ENCODE peak calls at places on chromosomes 4 and X, in six cellular contexts. X is Peyer's patch, D is PC-3, T is heart left ventricle, M is osteoblast, O is GM23248. Z is an unnamed sample.

GRCh38 chrX:44202596-44202995 is 140.9 kb downstream of the EFHC2 start:
- DNase-seq in T (no peak), M (no peak), X (no peak), D (no peak), O (no peak), Z (no peak)

GRCh38 chr4:36159208-36159607 is 85.1 kb downstream of the ARAP2 start:
- DNase-seq in O (no peak), X (no peak), D (no peak), T (no peak), M (no peak), Z (no peak)

GRCh38 chrX:40736170-40736505 is 796 bp upstream of the MED14 start:
- DNase-seq in X (no peak), M (peak; percentile 67), O (no peak), T (no peak), D (peak; percentile 4), Z (no peak)

GRCh38 chrX:9231491-9231890 is 197.6 kb upstream of the FAM9B start:
- DNase-seq in O (peak; percentile 70), D (peak; percentile 77), X (no peak), T (no peak), M (no peak), Z (no peak)

GRCh38 chr4:94410678-94411206 is 41.0 kb upstream of the PDLIM5 start:
- DNase-seq in M (no peak), X (no peak), D (peak; percentile 22), O (peak; percentile 93), T (peak; percentile 54), Z (peak; percentile 64)

GRCh38 chr4:6449746-6450369 is 22.6 kb downstream of the PPP2R2C start:
- DNase-seq in T (no peak), M (peak; percentile 74), D (no peak), O (no peak), X (no peak), Z (no peak)

GRCh38 chr4:28354874-28355273 is 1494.2 kb downstream of the STIM2 start:
- DNase-seq in D (no peak), T (no peak), M (no peak), X (no peak), O (no peak), Z (no peak)

GRCh38 chr4:27048350-27049100 is 187.9 kb downstream of the STIM2 start:
- DNase-seq in X (no peak), D (peak; percentile 57), O (peak; percentile 61), M (peak; percentile 74), T (no peak), Z (no peak)

GRCh38 chr4:5878359-5878758 is 14.5 kb downstream of the CRMP1 start:
- DNase-seq in X (no peak), M (peak; percentile 48), T (no peak), D (no peak), O (no peak), Z (no peak)

GRCh38 chrX:21638311-21638710 is 19.8 kb downstream of the KLHL34 start:
- DNase-seq in O (peak; percentile 74), T (no peak), X (no peak), D (peak; percentile 47), M (peak; percentile 61), Z (no peak)

GRCh38 chr4:39181520-39181904 is 817 bp upstream of the WDR19 start:
- DNase-seq in T (no peak), X (no peak), D (no peak), M (no peak), O (no peak), Z (no peak)

GRCh38 chr4:93865650-93866049 is 37.1 kb downstream of the ATOH1 start:
- DNase-seq in T (no peak), M (no peak), D (no peak), O (peak; percentile 1), X (no peak), Z (no peak)

GRCh38 chr4:104591505-104591904 is 96.8 kb upstream of the CXXC4 start:
- DNase-seq in T (peak; percentile 13), D (no peak), X (peak; percentile 57), O (no peak), M (no peak), Z (no peak)

GRCh38 chrX:133645251-133645650 is 230.0 kb upstream of the GPC4 start:
- DNase-seq in O (peak; percentile 36), D (no peak), M (peak; percentile 3), T (no peak), X (no peak), Z (peak; percentile 9)

GRCh38 chrX:133648594-133648993 is 233.3 kb upstream of the GPC4 start:
- DNase-seq in M (peak; percentile 26), D (no peak), X (no peak), O (no peak), T (no peak), Z (no peak)

GRCh38 chrX:133649659-133650058 is 234.4 kb upstream of the GPC4 start:
- DNase-seq in X (no peak), M (no peak), T (no peak), D (no peak), O (no peak), Z (no peak)

GRCh38 chrX:133650262-133650661 is 235.0 kb upstream of the GPC4 start:
- DNase-seq in O (no peak), X (no peak), T (no peak), M (no peak), D (no peak), Z (no peak)

DNA sequence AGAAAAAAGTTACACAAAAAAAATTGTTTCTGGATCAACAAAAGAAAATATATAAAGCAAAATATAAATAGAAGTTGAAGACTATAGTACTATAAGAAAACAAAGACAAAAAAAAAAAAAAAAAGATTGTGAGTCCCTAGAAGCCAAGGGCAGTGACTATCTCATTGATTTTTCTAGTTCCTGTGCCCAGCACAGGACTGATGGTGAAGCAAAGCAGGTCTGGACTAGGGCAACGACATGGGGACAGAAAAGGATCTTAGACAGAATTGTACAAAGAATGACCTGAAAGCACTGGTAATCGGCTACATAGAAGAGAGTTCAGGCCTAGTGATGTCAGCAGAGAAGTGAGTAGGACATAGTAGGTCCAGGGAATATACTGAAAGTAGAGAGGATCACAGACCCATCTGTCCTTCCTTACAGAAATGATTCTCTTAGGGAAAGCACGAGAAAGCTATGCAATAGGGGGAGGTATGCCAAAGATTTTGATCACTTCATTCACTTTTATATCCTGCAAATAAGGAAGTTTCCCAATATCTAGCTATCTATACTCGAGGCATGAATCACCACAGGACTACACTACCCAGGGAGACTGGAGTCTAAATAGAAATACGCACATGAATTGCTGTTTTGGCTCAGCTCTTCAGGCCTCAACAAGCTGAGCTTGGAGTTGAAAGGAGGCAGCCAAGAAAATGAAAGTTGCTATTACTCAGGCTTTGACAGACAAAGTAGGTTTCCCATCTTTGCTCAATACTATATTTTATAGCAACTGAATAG is 230.9 kb upstream of the GPC4 start:
- DNase-seq in T (no peak), O (peak; percentile 89), X (no peak), M (peak; percentile 63), D (no peak), Z (peak; percentile 57)
- H3K27me3 ChIP-seq in T (no peaks in the 10 kb centered on the region), O (no peaks in the 10 kb centered on the region), X (no peaks in the 10 kb centered on the region), M (no peaks in the 10 kb centered on the region), D (no peaks in the 10 kb centered on the region), Z (no peaks in the 10 kb centered on the region)

GRCh38 chrX:30649859-30650258 is 3.4 kb upstream of the GK start:
- DNase-seq in O (no peak), M (no peak), T (no peak), D (peak; percentile 33), X (no peak), Z (no peak)

GRCh38 chrX:30653415-30654131 is at the start of gene GK:
- DNase-seq in M (no peak), X (peak; percentile 50), O (peak; percentile 46), D (peak; percentile 23), T (no peak), Z (no peak)

GRCh38 chrX:30657542-30658238 is 4.5 kb downstream of the GK start:
- DNase-seq in O (peak; percentile 47), D (peak; percentile 76), X (peak; percentile 52), T (no peak), M (no peak), Z (peak; percentile 22)

GRCh38 chrX:30654989-30655607 is 1.9 kb downstream of the GK start:
- DNase-seq in T (no peak), X (no peak), M (no peak), O (peak; percentile 46), D (peak; percentile 73), Z (no peak)

DNA sequence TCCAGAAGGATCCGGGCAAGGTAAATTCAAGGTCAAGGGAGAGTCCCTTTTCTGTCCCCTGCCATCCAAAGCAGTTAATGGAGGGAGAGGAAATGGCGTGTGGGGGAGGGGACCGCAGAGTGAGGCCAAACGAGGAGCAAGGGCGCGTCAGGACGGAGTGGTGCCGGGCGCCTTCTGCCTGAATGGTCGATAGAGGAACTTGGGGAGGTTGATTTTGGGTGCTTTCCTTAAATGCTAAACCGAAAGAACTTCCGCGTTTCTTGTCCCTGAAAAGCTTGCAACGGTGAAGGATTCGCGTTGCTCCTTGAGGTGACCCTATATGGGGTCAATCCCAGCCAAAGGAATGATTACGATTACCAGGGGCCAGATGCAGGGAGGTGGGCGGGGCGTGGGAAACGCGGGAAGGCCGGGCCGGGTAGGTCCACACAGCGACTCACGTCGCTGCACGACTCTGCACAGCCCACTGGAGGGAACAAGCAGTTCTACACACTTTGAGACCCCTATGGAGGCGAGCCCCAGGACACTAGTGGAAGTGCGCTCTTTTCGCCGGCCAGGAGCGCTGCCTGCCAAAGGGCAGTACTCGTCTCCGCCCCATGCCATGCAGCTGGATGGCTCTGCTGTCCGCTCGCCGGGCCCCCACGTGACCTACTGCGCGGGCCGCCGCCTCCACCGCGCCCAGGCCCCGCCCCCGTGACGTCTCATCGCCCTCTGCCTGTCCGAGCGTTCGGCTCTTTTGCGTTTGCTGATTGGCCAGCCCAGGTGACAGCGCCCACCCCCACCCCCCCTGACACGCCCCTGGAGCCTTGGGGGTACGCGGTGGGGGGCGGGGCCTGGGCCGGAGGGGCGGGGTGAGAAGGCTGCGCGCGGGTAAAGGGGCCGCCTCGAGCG is 452 bp upstream of the GK start:
- DNase-seq in O (peak; percentile 95), X (peak; percentile 97), D (peak; percentile 87), M (peak; percentile 90), T (peak; percentile 94), Z (peak; percentile 92)
- H3K4me3 ChIP-seq in O (peak overlapping the region; percentile 84), X (peak overlapping the region; percentile 61), D (peak overlapping the region; percentile 87), M (peak overlapping the region; percentile 81), T (peak overlapping the region; percentile 66), Z (peak overlapping the region; percentile 60)

DNA sequence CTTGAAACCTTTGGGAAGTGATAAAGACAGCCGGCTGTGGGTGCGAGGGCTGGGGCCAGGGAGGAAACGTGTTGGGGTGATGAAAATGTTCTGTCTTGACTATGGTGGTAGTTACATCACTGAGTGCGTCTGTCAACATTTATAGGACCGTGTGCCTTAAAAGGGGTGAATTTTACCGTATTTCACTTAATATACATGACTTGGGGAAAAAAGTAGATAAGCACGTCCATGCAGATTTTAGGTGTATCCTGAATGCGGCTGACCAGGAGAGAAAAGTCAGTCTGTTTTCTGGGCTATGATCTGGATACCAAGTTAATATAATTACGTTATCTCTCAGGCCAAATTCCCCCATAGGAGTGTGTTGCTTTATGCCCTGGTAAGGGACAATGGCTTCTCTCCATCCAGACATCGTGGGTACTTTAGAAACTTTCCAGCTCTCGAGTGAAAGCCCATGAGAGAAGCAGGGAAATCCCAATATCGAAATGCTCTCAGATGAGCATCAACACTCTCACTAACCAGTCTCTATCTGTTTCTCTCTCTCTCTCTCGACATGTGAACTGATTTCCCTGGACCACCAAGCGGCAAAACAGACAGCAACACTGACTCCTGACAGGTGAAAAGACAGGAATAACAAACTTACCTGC is 71.5 kb downstream of the IRF2 start:
- DNase-seq in X (no peak), M (no peak), T (no peak), O (no peak), D (no peak), Z (no peak)
- H3K36me3 ChIP-seq in X (no peaks in the 10 kb centered on the region), M (peaks cover 24% of the 10 kb centered on the region), T (peaks cover 85% of the 10 kb centered on the region), O (peaks cover 28% of the 10 kb centered on the region), D (no peaks in the 10 kb centered on the region), Z (peaks cover 2% of the 10 kb centered on the region)

DNA sequence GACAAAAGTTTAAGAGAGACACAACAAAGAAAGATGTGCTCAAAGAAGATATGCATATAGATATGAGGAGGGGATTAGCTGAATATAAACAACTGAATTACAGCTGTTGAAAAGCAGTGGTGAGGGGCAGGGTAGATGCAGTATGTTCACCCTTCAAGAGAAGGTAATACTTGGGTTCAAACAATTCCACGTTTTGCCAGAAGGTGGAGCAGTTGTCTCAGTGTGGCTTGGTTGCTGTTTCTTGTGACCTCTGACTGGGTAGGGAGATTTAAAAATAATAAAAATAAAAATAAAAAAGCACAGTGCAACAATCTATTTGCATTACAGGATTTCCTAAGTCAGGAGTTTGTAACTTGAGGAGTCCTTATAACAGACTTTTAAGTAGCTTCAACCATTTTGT is 23.3 kb downstream of the PHOX2B start:
- DNase-seq in X (no peak), O (no peak), M (no peak), D (no peak), T (no peak), Z (no peak)
- H3K27me3 ChIP-seq in X (no peaks in the 10 kb centered on the region), O (no peaks in the 10 kb centered on the region), M (no peaks in the 10 kb centered on the region), D (no peaks in the 10 kb centered on the region), T (peaks cover 4% of the 10 kb centered on the region), Z (no peaks in the 10 kb centered on the region)

Z was measured in MG63.